ENCODE peak calls at places on chromosomes 4 and X, in seven cellular contexts. L is A172; T is astrocyte of the spinal cord; R is stimulated activated CD8-positive, alpha-beta memory T cell treated with anti-CD3 and anti-CD28 coated beads, Interleukin-4, amount 100 ng/mL, for 24 hours; Z is left ventricle myocardium superior; B is Ammon's horn; J is SK-N-DZ. E is an unnamed sample.
A peak's percentile ranks its signal among the peaks of the same experiment; 100 is the strongest.

GRCh38 chrX:37912286-37912685 is 64.9 kb upstream of the DYNLT3 start:
- DNase-seq in L (peak; percentile 80), T (peak; percentile 38), R (no peak), Z (no peak), B (no peak), J (no peak), E (peak; percentile 85)

GRCh38 chr4:113684534-113685091 is 76.9 kb downstream of the CAMK2D start:
- DNase-seq in L (peak; percentile 24), T (peak; percentile 79), R (no peak), Z (peak; percentile 72), B (peak; percentile 60), J (peak; percentile 25), E (peak; percentile 72)

GRCh38 chrX:45266456-45266855 is 65.8 kb upstream of the DIPK2B start:
- DNase-seq in L (no peak), T (no peak), R (no peak), Z (no peak), B (no peak), J (no peak), E (no peak)

GRCh38 chrX:23803931-23804381 is 21.0 kb downstream of the SAT1 start:
- DNase-seq in L (peak; percentile 83), T (peak; percentile 71), R (no peak), Z (peak; percentile 42), B (no peak), J (no peak), E (peak; percentile 81)

GRCh38 chr4:10283761-10284160 is 167.2 kb upstream of the WDR1 start:
- DNase-seq in L (no peak), T (no peak), R (no peak), Z (no peak), B (no peak), J (no peak), E (no peak)

GRCh38 chr4:1809754-1810502 is 16.8 kb downstream of the FGFR3 start:
- DNase-seq in L (peak; percentile 34), T (peak; percentile 45), R (peak; percentile 62), Z (peak; percentile 79), B (peak; percentile 85), J (peak; percentile 75), E (peak; percentile 27)

GRCh38 chr4:137541866-137542648 is 9.8 kb upstream of the PCDH18 start:
- DNase-seq in L (no peak), T (no peak), R (no peak), Z (no peak), B (peak; percentile 23), J (no peak), E (peak; percentile 42)

GRCh38 chr4:42428036-42428435 is 30.7 kb downstream of the SHISA3 start:
- DNase-seq in L (no peak), T (no peak), R (no peak), Z (no peak), B (no peak), J (no peak), E (no peak)

GRCh38 chr4:13881880-13882279 is 254.4 kb upstream of the BOD1L1 start:
- DNase-seq in L (no peak), T (no peak), R (no peak), Z (no peak), B (peak; percentile 39), J (no peak), E (peak; percentile 32)

GRCh38 chr4:83082777-83083176 is 31.8 kb downstream of the PLAC8 start:
- DNase-seq in L (peak; percentile 11), T (peak; percentile 12), R (no peak), Z (no peak), B (no peak), J (no peak), E (no peak)

GRCh38 chr4:43837604-43838003 is 611.0 kb downstream of the KCTD8 start:
- DNase-seq in L (no peak), T (no peak), R (no peak), Z (no peak), B (no peak), J (no peak), E (no peak)

GRCh38 chr4:40846556-40846955 is 96.8 kb downstream of the NSUN7 start:
- DNase-seq in L (no peak), T (no peak), R (no peak), Z (no peak), B (peak; percentile 85), J (no peak), E (no peak)

GRCh38 chr4:183541081-183542045 is 36.5 kb downstream of the ING2 start:
- DNase-seq in L (no peak), T (peak; percentile 6), R (no peak), Z (no peak), B (no peak), J (no peak), E (peak; percentile 9)

GRCh38 chr4:15413010-15413622 is 14.7 kb upstream of the C1QTNF7 start:
- DNase-seq in L (no peak), T (no peak), R (no peak), Z (no peak), B (no peak), J (no peak), E (peak; percentile 57)

GRCh38 chrX:1418901-1419544 is 27.1 kb upstream of the SLC25A6 start:
- DNase-seq in L (no peak), T (no peak), R (no peak), Z (peak; percentile 30), B (no peak), J (no peak), E (no peak)

GRCh38 chrX:57121162-57121741 is at the start of gene SPIN2B:
- DNase-seq in L (peak; percentile 84), T (peak; percentile 76), R (peak; percentile 69), Z (peak; percentile 86), B (peak; percentile 85), J (peak; percentile 93), E (peak; percentile 84)

GRCh38 chr4:95124906-95125504 is 367.2 kb downstream of the BMPR1B start:
- DNase-seq in L (peak; percentile 62), T (peak; percentile 81), R (no peak), Z (no peak), B (peak; percentile 72), J (peak; percentile 73), E (peak; percentile 65)

GRCh38 chr4:107966903-107967302 is 22.8 kb upstream of the HADH start:
- DNase-seq in L (no peak), T (no peak), R (no peak), Z (no peak), B (no peak), J (peak; percentile 62), E (no peak)

GRCh38 chrX:97931586-97931985 is 1047.9 kb downstream of the RPA4 start:
- DNase-seq in L (no peak), T (no peak), R (no peak), Z (no peak), B (peak; percentile 3), J (no peak), E (no peak)

GRCh38 chrX:43964936-43965335 is 8.3 kb downstream of the NDP start:
- DNase-seq in L (no peak), T (no peak), R (no peak), Z (no peak), B (no peak), J (no peak), E (no peak)

GRCh38 chrX:131725001-131725654 is 181.3 kb downstream of the OR13H1 start:
- DNase-seq in L (no peak), T (no peak), R (no peak), Z (no peak), B (no peak), J (no peak), E (no peak)

GRCh38 chr4:2802618-2803531 is 10.0 kb downstream of the SH3BP2 start:
- DNase-seq in L (no peak), T (no peak), R (no peak), Z (peak; percentile 33), B (no peak), J (no peak), E (no peak)

GRCh38 chrX:116009871-116010710 is 160.5 kb upstream of the AGTR2 start:
- DNase-seq in L (no peak), T (no peak), R (no peak), Z (peak; percentile 21), B (peak; percentile 39), J (no peak), E (no peak)

GRCh38 chr4:40228497-40229365 is 31.9 kb downstream of the RHOH start:
- DNase-seq in L (no peak), T (no peak), R (no peak), Z (no peak), B (no peak), J (no peak), E (no peak)

GRCh38 chr4:81562093-81562492 is 90.4 kb upstream of the RASGEF1B start:
- DNase-seq in L (no peak), T (no peak), R (no peak), Z (no peak), B (no peak), J (no peak), E (no peak)

GRCh38 chr4:43048570-43048969 is 156.1 kb downstream of the GRXCR1 start:
- DNase-seq in L (no peak), T (no peak), R (no peak), Z (no peak), B (no peak), J (no peak), E (no peak)

GRCh38 chr4:146959692-146960091 is 14.0 kb upstream of the TTC29 start:
- DNase-seq in L (no peak), T (peak; percentile 44), R (no peak), Z (no peak), B (no peak), J (no peak), E (peak; percentile 50)